ENCODE peak calls at places on chromosomes 5 and 9, in six cellular contexts. One of them, this sample, is unnamed.

GRCh38 chr9:91214867-91215266 is 146.9 kb downstream of the AUH start:
- DNase-seq in left ventricle myocardium inferior: no peak
- DNase-seq in mucosa of descending colon: no peak
- DNase-seq in PC-3: no peak
- DNase-seq in neuronal stem cell: no peak
- DNase-seq in fibroblast of mammary gland: no peak
- DNase-seq in this sample: no peak

GRCh38 chr5:34539183-34539582 is 116.9 kb upstream of the RAI14 start:
- DNase-seq in left ventricle myocardium inferior: no peak
- DNase-seq in mucosa of descending colon: no peak
- DNase-seq in PC-3: no peak
- DNase-seq in neuronal stem cell: no peak
- DNase-seq in fibroblast of mammary gland: no peak
- DNase-seq in this sample: no peak

GRCh38 chr5:79689541-79690466 is at the start of gene CMYA5:
- DNase-seq in left ventricle myocardium inferior: peak
- DNase-seq in mucosa of descending colon: no peak
- DNase-seq in PC-3: no peak
- DNase-seq in neuronal stem cell: peak
- DNase-seq in fibroblast of mammary gland: peak
- DNase-seq in this sample: peak

GRCh38 chr9:130276121-130276520 is 10.6 kb downstream of the HMCN2 start:
- DNase-seq in left ventricle myocardium inferior: no peak
- DNase-seq in mucosa of descending colon: no peak
- DNase-seq in PC-3: peak
- DNase-seq in neuronal stem cell: no peak
- DNase-seq in fibroblast of mammary gland: peak
- DNase-seq in this sample: no peak

GRCh38 chr9:75238311-75238976 is 150.1 kb downstream of the OSTF1 start:
- DNase-seq in left ventricle myocardium inferior: no peak
- DNase-seq in mucosa of descending colon: no peak
- DNase-seq in PC-3: peak
- DNase-seq in neuronal stem cell: peak
- DNase-seq in fibroblast of mammary gland: peak
- DNase-seq in this sample: no peak

GRCh38 chr5:156380846-156381245 is 53.9 kb downstream of the SGCD start:
- DNase-seq in left ventricle myocardium inferior: no peak
- DNase-seq in mucosa of descending colon: no peak
- DNase-seq in PC-3: no peak
- DNase-seq in neuronal stem cell: no peak
- DNase-seq in fibroblast of mammary gland: peak
- DNase-seq in this sample: no peak

GRCh38 chr5:29230526-29231050 is 1962.9 kb upstream of the CDH6 start:
- DNase-seq in left ventricle myocardium inferior: no peak
- DNase-seq in mucosa of descending colon: no peak
- DNase-seq in PC-3: no peak
- DNase-seq in neuronal stem cell: no peak
- DNase-seq in fibroblast of mammary gland: no peak
- DNase-seq in this sample: no peak

GRCh38 chr5:61701877-61702602 is 370.0 kb downstream of the ZSWIM6 start:
- DNase-seq in left ventricle myocardium inferior: no peak
- DNase-seq in mucosa of descending colon: no peak
- DNase-seq in PC-3: no peak
- DNase-seq in neuronal stem cell: no peak
- DNase-seq in fibroblast of mammary gland: peak
- DNase-seq in this sample: no peak

GRCh38 chr5:93092349-93093105 is 488.5 kb downstream of the NR2F1-AS1 start:
- DNase-seq in left ventricle myocardium inferior: no peak
- DNase-seq in mucosa of descending colon: no peak
- DNase-seq in PC-3: peak
- DNase-seq in neuronal stem cell: no peak
- DNase-seq in fibroblast of mammary gland: peak
- DNase-seq in this sample: no peak

GRCh38 chr9:127651697-127652610 is 39.9 kb downstream of the STXBP1 start:
- DNase-seq in left ventricle myocardium inferior: no peak
- DNase-seq in mucosa of descending colon: no peak
- DNase-seq in PC-3: no peak
- DNase-seq in neuronal stem cell: no peak
- DNase-seq in fibroblast of mammary gland: no peak
- DNase-seq in this sample: no peak

GRCh38 chr9:70865471-70865870 is 255.9 kb downstream of the TRPM3 start:
- DNase-seq in left ventricle myocardium inferior: no peak
- DNase-seq in mucosa of descending colon: no peak
- DNase-seq in PC-3: no peak
- DNase-seq in neuronal stem cell: no peak
- DNase-seq in fibroblast of mammary gland: peak
- DNase-seq in this sample: no peak

GRCh38 chr9:16899611-16900010 is 29.1 kb upstream of the BNC2 start:
- DNase-seq in left ventricle myocardium inferior: no peak
- DNase-seq in mucosa of descending colon: no peak
- DNase-seq in PC-3: no peak
- DNase-seq in neuronal stem cell: no peak
- DNase-seq in fibroblast of mammary gland: no peak
- DNase-seq in this sample: no peak

GRCh38 chr9:106846307-106846706 is 16.7 kb upstream of the ZNF462 start:
- DNase-seq in left ventricle myocardium inferior: no peak
- DNase-seq in mucosa of descending colon: no peak
- DNase-seq in PC-3: peak
- DNase-seq in neuronal stem cell: no peak
- DNase-seq in fibroblast of mammary gland: no peak
- DNase-seq in this sample: no peak

GRCh38 chr5:39014544-39014943 is 59.7 kb downstream of the RICTOR start:
- DNase-seq in left ventricle myocardium inferior: no peak
- DNase-seq in mucosa of descending colon: no peak
- DNase-seq in PC-3: no peak
- DNase-seq in neuronal stem cell: no peak
- DNase-seq in fibroblast of mammary gland: peak
- DNase-seq in this sample: no peak

GRCh38 chr5:38692780-38693507 is 136.5 kb upstream of the LIFR start:
- DNase-seq in left ventricle myocardium inferior: no peak
- DNase-seq in mucosa of descending colon: no peak
- DNase-seq in PC-3: peak
- DNase-seq in neuronal stem cell: no peak
- DNase-seq in fibroblast of mammary gland: no peak
- DNase-seq in this sample: no peak

GRCh38 chr5:154446183-154447073 is 631 bp downstream of the SAP30L start:
- DNase-seq in left ventricle myocardium inferior: peak
- DNase-seq in mucosa of descending colon: peak
- DNase-seq in PC-3: peak
- DNase-seq in neuronal stem cell: peak
- DNase-seq in fibroblast of mammary gland: peak
- DNase-seq in this sample: no peak

GRCh38 chr9:124868511-124869465 is 6.9 kb downstream of the ARPC5L start:
- DNase-seq in left ventricle myocardium inferior: peak
- DNase-seq in mucosa of descending colon: peak
- DNase-seq in PC-3: peak
- DNase-seq in neuronal stem cell: peak
- DNase-seq in fibroblast of mammary gland: peak
- DNase-seq in this sample: peak

GRCh38 chr5:177103523-177104253 is 17.0 kb downstream of the FGFR4 start:
- DNase-seq in left ventricle myocardium inferior: no peak
- DNase-seq in mucosa of descending colon: no peak
- DNase-seq in PC-3: peak
- DNase-seq in neuronal stem cell: no peak
- DNase-seq in fibroblast of mammary gland: peak
- DNase-seq in this sample: no peak

GRCh38 chr9:91555132-91555531 is 131.5 kb upstream of the NFIL3 start:
- DNase-seq in left ventricle myocardium inferior: no peak
- DNase-seq in mucosa of descending colon: no peak
- DNase-seq in PC-3: peak
- DNase-seq in neuronal stem cell: no peak
- DNase-seq in fibroblast of mammary gland: peak
- DNase-seq in this sample: no peak

GRCh38 chr5:143678148-143678906 is 133.6 kb upstream of the HMHB1 start:
- DNase-seq in left ventricle myocardium inferior: no peak
- DNase-seq in mucosa of descending colon: no peak
- DNase-seq in PC-3: no peak
- DNase-seq in neuronal stem cell: no peak
- DNase-seq in fibroblast of mammary gland: no peak
- DNase-seq in this sample: no peak

GRCh38 chr9:3968891-3969290 is 331.0 kb downstream of the GLIS3 start:
- DNase-seq in left ventricle myocardium inferior: no peak
- DNase-seq in mucosa of descending colon: no peak
- DNase-seq in PC-3: peak
- DNase-seq in neuronal stem cell: no peak
- DNase-seq in fibroblast of mammary gland: peak
- DNase-seq in this sample: no peak

GRCh38 chr5:141366016-141366896 is 2.3 kb downstream of the PCDHGA5 start:
- DNase-seq in left ventricle myocardium inferior: no peak
- DNase-seq in mucosa of descending colon: no peak
- DNase-seq in PC-3: no peak
- DNase-seq in neuronal stem cell: no peak
- DNase-seq in fibroblast of mammary gland: no peak
- DNase-seq in this sample: no peak

GRCh38 chr5:141492168-141492885 is 3.4 kb downstream of the PCDHGC5 start:
- DNase-seq in left ventricle myocardium inferior: no peak
- DNase-seq in mucosa of descending colon: no peak
- DNase-seq in PC-3: no peak
- DNase-seq in neuronal stem cell: no peak
- DNase-seq in fibroblast of mammary gland: no peak
- DNase-seq in this sample: peak

GRCh38 chr5:88113429-88113828 is 155.2 kb downstream of the TMEM161B start:
- DNase-seq in left ventricle myocardium inferior: no peak
- DNase-seq in mucosa of descending colon: no peak
- DNase-seq in PC-3: no peak
- DNase-seq in neuronal stem cell: no peak
- DNase-seq in fibroblast of mammary gland: no peak
- DNase-seq in this sample: no peak

GRCh38 chr9:93953492-93954435 is 1.4 kb downstream of the BARX1 start:
- DNase-seq in left ventricle myocardium inferior: no peak
- DNase-seq in mucosa of descending colon: no peak
- DNase-seq in PC-3: no peak
- DNase-seq in neuronal stem cell: no peak
- DNase-seq in fibroblast of mammary gland: no peak
- DNase-seq in this sample: no peak

GRCh38 chr9:93955356-93956182 is 414 bp upstream of the BARX1 start:
- DNase-seq in left ventricle myocardium inferior: no peak
- DNase-seq in mucosa of descending colon: no peak
- DNase-seq in PC-3: no peak
- DNase-seq in neuronal stem cell: no peak
- DNase-seq in fibroblast of mammary gland: no peak
- DNase-seq in this sample: no peak

GRCh38 chr9:93952784-93953491 is 2.2 kb downstream of the BARX1 start:
- DNase-seq in left ventricle myocardium inferior: no peak
- DNase-seq in mucosa of descending colon: no peak
- DNase-seq in PC-3: no peak
- DNase-seq in neuronal stem cell: no peak
- DNase-seq in fibroblast of mammary gland: no peak
- DNase-seq in this sample: no peak

GRCh38 chr9:93956183-93956784 is 1.1 kb upstream of the BARX1 start:
- DNase-seq in left ventricle myocardium inferior: no peak
- DNase-seq in mucosa of descending colon: no peak
- DNase-seq in PC-3: no peak
- DNase-seq in neuronal stem cell: no peak
- DNase-seq in fibroblast of mammary gland: no peak
- DNase-seq in this sample: no peak

GRCh38 chr9:93954436-93955355 is at the start of gene BARX1:
- DNase-seq in left ventricle myocardium inferior: no peak
- DNase-seq in mucosa of descending colon: no peak
- DNase-seq in PC-3: no peak
- DNase-seq in neuronal stem cell: no peak
- DNase-seq in fibroblast of mammary gland: no peak
- DNase-seq in this sample: no peak
- H3K4me3 ChIP-seq in left ventricle myocardium inferior: peak
- H3K4me3 ChIP-seq in mucosa of descending colon: no peak
- H3K4me3 ChIP-seq in PC-3: no peak
- H3K4me3 ChIP-seq in neuronal stem cell: peak
- H3K4me3 ChIP-seq in fibroblast of mammary gland: no peak
- H3K4me3 ChIP-seq in this sample: no peak

GRCh38 chr9:90112791-90113190 is 508.0 kb downstream of the GADD45G start:
- DNase-seq in left ventricle myocardium inferior: no peak
- DNase-seq in mucosa of descending colon: no peak
- DNase-seq in PC-3: no peak
- DNase-seq in neuronal stem cell: no peak
- DNase-seq in fibroblast of mammary gland: peak
- DNase-seq in this sample: no peak
- H3K4me3 ChIP-seq in left ventricle myocardium inferior: no peak
- H3K4me3 ChIP-seq in mucosa of descending colon: no peak
- H3K4me3 ChIP-seq in PC-3: no peak
- H3K4me3 ChIP-seq in neuronal stem cell: no peak
- H3K4me3 ChIP-seq in fibroblast of mammary gland: no peak
- H3K4me3 ChIP-seq in this sample: no peak

GRCh38 chr5:67009028-67009427 is 187.6 kb downstream of the CD180 start:
- DNase-seq in left ventricle myocardium inferior: no peak
- DNase-seq in mucosa of descending colon: no peak
- DNase-seq in PC-3: peak
- DNase-seq in neuronal stem cell: no peak
- DNase-seq in fibroblast of mammary gland: no peak
- DNase-seq in this sample: no peak

GRCh38 chr5:67012241-67012640 is 184.4 kb downstream of the CD180 start:
- DNase-seq in left ventricle myocardium inferior: no peak
- DNase-seq in mucosa of descending colon: no peak
- DNase-seq in PC-3: peak
- DNase-seq in neuronal stem cell: no peak
- DNase-seq in fibroblast of mammary gland: peak
- DNase-seq in this sample: no peak

GRCh38 chr5:67011422-67011821 is 185.2 kb downstream of the CD180 start:
- DNase-seq in left ventricle myocardium inferior: no peak
- DNase-seq in mucosa of descending colon: no peak
- DNase-seq in PC-3: no peak
- DNase-seq in neuronal stem cell: no peak
- DNase-seq in fibroblast of mammary gland: no peak
- DNase-seq in this sample: no peak

GRCh38 chr5:67013719-67014118 is 182.9 kb downstream of the CD180 start:
- DNase-seq in left ventricle myocardium inferior: no peak
- DNase-seq in mucosa of descending colon: no peak
- DNase-seq in PC-3: no peak
- DNase-seq in neuronal stem cell: no peak
- DNase-seq in fibroblast of mammary gland: no peak
- DNase-seq in this sample: no peak

DNA sequence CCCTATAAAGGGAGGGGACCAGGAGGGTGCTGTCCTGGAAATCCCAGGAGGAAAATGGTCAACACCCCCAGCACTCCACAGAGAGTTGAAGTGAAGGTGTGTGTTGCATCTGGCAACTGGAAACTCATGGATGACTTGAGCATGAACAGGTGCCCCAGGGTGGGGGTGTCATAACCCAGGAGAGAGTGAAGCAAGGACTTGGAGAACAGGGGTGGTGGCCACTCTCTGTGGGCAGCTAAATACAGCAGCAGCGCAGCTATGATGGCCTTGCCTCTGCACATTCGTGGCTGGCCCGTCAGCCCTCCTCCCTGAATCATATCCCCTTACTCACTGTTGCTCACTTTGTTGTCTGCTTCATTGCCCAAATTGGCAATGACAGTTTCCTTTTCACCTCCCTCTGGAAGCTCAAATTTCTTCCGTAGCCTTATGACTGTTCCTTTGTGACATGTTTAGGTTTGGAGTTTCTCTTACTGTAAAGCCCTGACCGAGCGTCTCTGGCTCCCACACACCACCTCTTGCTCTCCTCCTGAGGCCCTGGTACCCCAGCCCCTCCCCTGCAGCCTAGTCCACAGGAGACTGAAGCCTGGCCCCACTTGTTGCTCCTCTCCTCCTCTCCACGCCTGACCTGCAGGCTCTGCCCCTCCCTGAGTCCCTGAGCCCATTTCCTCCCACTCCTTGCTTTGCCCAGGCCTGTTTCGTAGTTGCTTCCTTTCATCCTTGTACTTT is 185.8 kb downstream of the CD180 start:
- DNase-seq in left ventricle myocardium inferior: no peak
- DNase-seq in mucosa of descending colon: no peak
- DNase-seq in PC-3: peak
- DNase-seq in neuronal stem cell: no peak
- DNase-seq in fibroblast of mammary gland: peak
- DNase-seq in this sample: peak
- H3K4me3 ChIP-seq in left ventricle myocardium inferior: peak
- H3K4me3 ChIP-seq in mucosa of descending colon: no peak
- H3K4me3 ChIP-seq in PC-3: peak
- H3K4me3 ChIP-seq in neuronal stem cell: no peak
- H3K4me3 ChIP-seq in fibroblast of mammary gland: peak
- H3K4me3 ChIP-seq in this sample: no peak

GRCh38 chr9:76868897-76869296 is 37.0 kb downstream of the PRUNE2 start:
- DNase-seq in left ventricle myocardium inferior: no peak
- DNase-seq in mucosa of descending colon: no peak
- DNase-seq in PC-3: no peak
- DNase-seq in neuronal stem cell: peak
- DNase-seq in fibroblast of mammary gland: peak
- DNase-seq in this sample: no peak
- H3K4me3 ChIP-seq in left ventricle myocardium inferior: no peak
- H3K4me3 ChIP-seq in mucosa of descending colon: no peak
- H3K4me3 ChIP-seq in PC-3: no peak
- H3K4me3 ChIP-seq in neuronal stem cell: no peak
- H3K4me3 ChIP-seq in fibroblast of mammary gland: no peak
- H3K4me3 ChIP-seq in this sample: no peak

This sample was measured in lower leg skin.